ENCODE peak calls at places on chromosome 3, in four cellular contexts. Y is activated T-cell treated with anti-CD3 and anti-CD28 coated beads for 4 hours, C is NCI-H2029, S is amniotic stem cell. Q is an unnamed sample.
A peak's percentile ranks its signal among the peaks of the same experiment; 100 is the strongest.

GRCh38 chr3:191263365-191263764 is 64.3 kb downstream of the OSTN start:
- DNase-seq in Y (no peak), C (no peak), S (no peak), Q (no peak)

GRCh38 chr3:85821130-85821756 is 862.5 kb downstream of the CADM2 start:
- DNase-seq in Y (no peak), C (peak; percentile 14), S (no peak), Q (peak; percentile 10)

GRCh38 chr3:141680620-141681389 is 57.3 kb upstream of the RNF7 start:
- DNase-seq in C (peak; percentile 89), S (no peak), Y (no peak), Q (no peak)

GRCh38 chr3:132867956-132868355 is 145.7 kb upstream of the NPHP3 start:
- DNase-seq in Y (no peak), S (no peak), C (no peak), Q (no peak)

GRCh38 chr3:36957862-36958686 is 13.2 kb upstream of the TRANK1 start:
- DNase-seq in Y (no peak), S (peak; percentile 38), C (no peak), Q (no peak)

GRCh38 chr3:24145981-24146822 is 201.1 kb downstream of the NR1D2 start:
- DNase-seq in Y (no peak), S (peak; percentile 83), C (no peak), Q (no peak)

GRCh38 chr3:101858464-101858863 is 9.2 kb downstream of the NFKBIZ start:
- DNase-seq in C (no peak), S (no peak), Y (no peak), Q (no peak)

GRCh38 chr3:5187920-5188418 is 462 bp downstream of the EDEM1 start:
- DNase-seq in C (peak; percentile 32), S (no peak), Y (peak; percentile 26), Q (no peak)

GRCh38 chr3:111737712-111738097 is 121.4 kb upstream of the PHLDB2 start:
- DNase-seq in C (peak; percentile 74), Y (no peak), S (peak; percentile 24), Q (peak; percentile 91)

GRCh38 chr3:66851894-66852613 is 146.1 kb upstream of the KBTBD8 start:
- DNase-seq in S (no peak), Y (no peak), C (no peak), Q (no peak)

GRCh38 chr3:15258720-15259119 is 52.7 kb downstream of the CAPN7 start:
- DNase-seq in S (no peak), Y (no peak), C (no peak), Q (no peak)

GRCh38 chr3:11118181-11118682 is 36.1 kb upstream of the HRH1 start:
- DNase-seq in S (peak; percentile 44), Y (no peak), C (no peak), Q (no peak)

GRCh38 chr3:48926425-48927392 is 8.1 kb downstream of the ARIH2 start:
- DNase-seq in S (no peak), C (no peak), Y (no peak), Q (no peak)

GRCh38 chr3:82093641-82094040 is 332.2 kb upstream of the GBE1 start:
- DNase-seq in C (no peak), Y (no peak), S (no peak), Q (no peak)

Q was measured in LNCaP clone FGC.